ENCODE peak calls at places on chromosomes 12 and 14, in ten cellular contexts. H is stimulated activated CD4-positive, alpha-beta T cell treated with anti-CD3 and anti-CD28 coated beads, Interleukin-15, amount 100 ng/mL, for 24 hours; A is activated T-cell treated with anti-CD3 and anti-CD28 coated beads, Interleukin-2, amount 50 U/mL, for 72 hours; T is WTC11; M is foreskin melanocyte; U is breast epithelium; E is NAMALWA; S is iris pigment epithelial cell; D is stimulated activated CD8-positive, alpha-beta memory T cell treated with anti-CD3 and anti-CD28 coated beads, Interleukin-7, amount 100 ng/mL, for 4 hours; X is glutamatergic neuron. V is an unnamed sample.

GRCh38 chr12:90020436-90020835 is 311.8 kb upstream of the ATP2B1 start:
- DNase-seq in M (no peak), T (no peak), X (no peak), H (no peak), E (no peak), D (no peak), S (no peak), A (no peak), U (no peak), V (no peak)

GRCh38 chr14:100237735-100238418 is 1.1 kb upstream of the YY1 start:
- DNase-seq in S (no peak), X (peak), E (peak), A (peak), U (peak), H (peak), M (peak), T (peak), D (peak), V (peak)

GRCh38 chr12:25121916-25122315 is 73.0 kb downstream of the DNAI7 start:
- DNase-seq in S (peak), A (no peak), U (no peak), T (no peak), H (no peak), E (no peak), D (no peak), X (no peak), M (no peak), V (peak)

GRCh38 chr12:33187409-33187808 is 252.2 kb downstream of the SYT10 start:
- DNase-seq in D (no peak), A (no peak), X (no peak), M (no peak), S (no peak), T (no peak), H (no peak), E (no peak), U (no peak), V (no peak)

GRCh38 chr12:40892528-40892927 is 200.3 kb downstream of the CNTN1 start:
- DNase-seq in S (no peak), H (no peak), T (no peak), U (no peak), A (no peak), M (no peak), D (no peak), X (no peak), E (no peak), V (no peak)

GRCh38 chr12:6165418-6165817 is 34.8 kb upstream of the CD9 start:
- DNase-seq in X (no peak), T (no peak), H (no peak), M (no peak), U (no peak), E (no peak), S (no peak), A (no peak), D (no peak), V (no peak)

GRCh38 chr12:116529048-116529447 is 30.1 kb upstream of the MAP1LC3B2 start:
- DNase-seq in S (peak), M (peak), A (no peak), E (no peak), D (no peak), H (no peak), T (no peak), U (peak), X (no peak), V (no peak)

GRCh38 chr12:21683115-21683514 is 25.5 kb upstream of the LDHB start:
- DNase-seq in H (no peak), T (no peak), X (no peak), M (no peak), A (no peak), D (no peak), S (no peak), U (no peak), E (no peak), V (no peak)

GRCh38 chr14:104983231-104983721 is 2.3 kb upstream of the CLBA1 start:
- DNase-seq in S (no peak), D (no peak), A (no peak), E (no peak), T (no peak), U (no peak), M (no peak), H (no peak), X (no peak), V (no peak)

V was measured in endothelial cell of umbilical vein.